ENCODE peak calls at places on chromosomes 7 and 10, in four cellular contexts. M, G, W and I are unnamed samples. For H3K4me1 and H3K36me3, the result is how much of the 10 kb centered on the place peaks cover.

GRCh38 chr10:97673736-97674525 is 13.1 kb downstream of the AVPI1 start:
- DNase-seq in M (peak), G (no peak), W (no peak), I (no peak)

GRCh38 chr7:7805511-7806153 is 87.2 kb upstream of the RPA3 start:
- DNase-seq in W (no peak), G (no peak), M (no peak), I (no peak)

GRCh38 chr10:81894616-81895015 is 19.6 kb downstream of the NRG3 start:
- DNase-seq in W (no peak), M (no peak), G (no peak), I (no peak)

GRCh38 chr7:139033346-139034114 is 2.3 kb downstream of the ZC3HAV1L start:
- DNase-seq in G (no peak), M (peak), W (no peak), I (no peak)

GRCh38 chr10:77251297-77252013 is 386.2 kb downstream of the KCNMA1 start:
- DNase-seq in M (peak), G (no peak), W (peak), I (peak)

GRCh38 chr10:79100761-79101160 is 32.0 kb downstream of the ZMIZ1 start:
- DNase-seq in W (no peak), G (no peak), M (no peak), I (no peak)

GRCh38 chr7:126656165-126656564 is 596.6 kb downstream of the GRM8 start:
- DNase-seq in G (no peak), M (no peak), W (no peak), I (no peak)

GRCh38 chr7:1120791-1121190 is 32.9 kb downstream of the GPER1 start:
- DNase-seq in M (no peak), W (no peak), G (no peak), I (no peak)

GRCh38 chr10:58921366-58921947 is 255.0 kb upstream of the PHYHIPL start:
- DNase-seq in M (no peak), G (no peak), W (no peak), I (no peak)

GRCh38 chr7:94295805-94296204 is 98.9 kb upstream of the COL1A2 start:
- DNase-seq in M (peak), G (no peak), W (peak), I (no peak)

GRCh38 chr7:40213856-40214255 is 79.1 kb downstream of the SUGCT start:
- DNase-seq in G (no peak), W (no peak), M (no peak), I (no peak)

GRCh38 chr10:86538547-86538946 is 17.0 kb upstream of the WAPL start:
- DNase-seq in G (no peak), W (no peak), M (no peak), I (no peak)

GRCh38 chr10:123148414-123149161 is 652 bp downstream of the HMX2 start:
- DNase-seq in W (no peak), G (no peak), M (no peak), I (no peak)
- H3K4me3 ChIP-seq in W (no peak), G (no peak), M (no peak), I (peak)

GRCh38 chr10:43396061-43396927 is 12.7 kb downstream of the HNRNPF start:
- DNase-seq in W (peak), M (peak), G (peak), I (peak)

GRCh38 chr10:43395571-43396060 is 13.4 kb downstream of the HNRNPF start:
- DNase-seq in W (peak), M (no peak), G (peak), I (peak)

GRCh38 chr10:43394868-43395267 is 14.1 kb downstream of the HNRNPF start:
- DNase-seq in M (no peak), G (no peak), W (no peak), I (no peak)

GRCh38 chr10:43398939-43399871 is 9.8 kb downstream of the HNRNPF start:
- DNase-seq in M (peak), W (no peak), G (peak), I (no peak)

GRCh38 chr10:43396928-43397624 is 11.9 kb downstream of the HNRNPF start:
- DNase-seq in W (peak), M (peak), G (peak), I (peak)
- H3K4me1 ChIP-seq in W (half or more), M (half or more), G (half or more), I (half or more)

DNA sequence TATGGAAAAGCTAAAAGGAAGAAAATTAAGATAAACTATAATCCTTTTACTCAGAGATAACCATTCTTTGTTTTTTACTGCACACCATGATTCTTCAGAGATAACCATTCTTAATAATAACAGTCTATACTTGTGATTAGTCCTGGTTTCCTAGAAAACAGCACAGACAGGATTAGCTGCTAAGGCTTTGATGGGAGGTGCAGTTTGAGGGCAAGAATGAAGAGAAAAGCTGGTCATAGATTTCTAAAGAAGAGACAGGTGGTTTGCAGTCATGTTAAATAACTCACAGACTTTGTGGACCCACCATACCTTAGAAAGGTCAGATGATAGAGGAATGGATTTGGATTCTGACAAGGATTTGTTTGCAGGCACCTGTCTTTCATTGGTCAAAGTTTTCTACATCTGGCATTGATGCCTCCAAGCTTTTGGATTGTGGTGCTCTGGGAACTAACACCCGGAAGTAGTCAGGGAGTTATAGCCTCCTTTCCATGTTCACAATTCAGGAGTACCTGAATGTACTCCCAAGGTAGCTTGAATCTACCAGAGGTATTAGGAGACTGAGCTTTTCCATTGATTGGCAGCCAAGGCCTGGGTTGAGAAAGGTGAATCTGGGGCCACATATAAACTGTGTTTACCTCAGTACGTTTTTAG is 3.7 kb downstream of the SMC3 start:
- DNase-seq in W (no peak), G (no peak), M (no peak), I (no peak)
- H3K36me3 ChIP-seq in W (under half), G (under half), M (under half), I (under half)

GRCh38 chr7:143290293-143290692 is 2.1 kb downstream of the CASP2 start:
- DNase-seq in W (no peak), M (no peak), G (peak), I (no peak)
- H3K4me3 ChIP-seq in W (no peak), M (peak), G (no peak), I (peak)

GRCh38 chr7:107659666-107660065 is 962 bp upstream of the SLC26A4 start:
- DNase-seq in M (peak), G (no peak), W (no peak), I (no peak)

GRCh38 chr7:107663196-107663595 is 2.6 kb downstream of the SLC26A4 start:
- DNase-seq in G (no peak), W (no peak), M (no peak), I (no peak)

GRCh38 chr7:107660381-107661080 is at the start of gene SLC26A4:
- DNase-seq in M (no peak), G (no peak), W (peak), I (no peak)

GRCh38 chr7:107661865-107662379 is 1.3 kb downstream of the SLC26A4 start:
- DNase-seq in M (no peak), G (no peak), W (no peak), I (no peak)

DNA sequence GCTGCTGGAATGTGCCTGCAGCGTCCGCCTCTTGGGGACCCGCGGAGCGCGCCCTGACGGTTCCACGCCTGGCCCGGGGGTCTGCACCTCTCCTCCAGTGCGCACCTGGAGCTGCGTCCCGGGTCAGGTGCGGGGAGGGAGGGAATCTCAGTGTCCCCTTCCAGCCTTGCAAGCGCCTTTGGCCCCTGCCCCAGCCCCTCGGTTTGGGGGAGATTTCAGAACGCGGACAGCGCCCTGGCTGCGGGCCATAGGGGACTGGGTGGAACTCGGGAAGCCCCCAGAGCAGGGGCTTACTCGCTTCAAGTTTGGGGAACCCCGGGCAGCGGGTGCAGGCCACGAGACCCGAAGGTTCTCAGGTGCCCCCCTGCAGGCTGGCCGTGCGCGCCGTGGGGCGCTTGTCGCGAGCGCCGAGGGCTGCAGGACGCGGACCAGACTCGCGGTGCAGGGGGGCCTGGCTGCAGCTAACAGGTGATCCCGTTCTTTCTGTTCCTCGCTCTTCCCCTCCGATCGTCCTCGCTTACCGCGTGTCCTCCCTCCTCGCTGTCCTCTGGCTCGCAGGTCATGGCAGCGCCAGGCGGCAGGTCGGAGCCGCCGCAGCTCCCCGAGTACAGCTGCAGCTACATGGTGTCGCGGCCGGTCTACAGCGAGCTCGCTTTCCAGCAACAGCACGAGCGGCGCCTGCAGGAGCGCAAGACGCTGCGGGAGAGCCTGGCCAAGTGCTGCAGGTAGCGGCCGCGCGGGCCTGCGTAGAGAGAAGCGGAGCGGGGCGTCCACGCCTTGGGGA is 645 bp downstream of the SLC26A4 start:
- DNase-seq in M (peak), G (no peak), W (peak), I (no peak)
- H3K4me1 ChIP-seq in M (under half), G (under half), W (under half), I (under half)

GRCh38 chr10:110129490-110129889 is 77.9 kb upstream of the MXI1 start:
- DNase-seq in W (no peak), M (no peak), G (no peak), I (no peak)
- H3K36me3 ChIP-seq in W (under half), M (under half), G (half or more), I (half or more)

DNA sequence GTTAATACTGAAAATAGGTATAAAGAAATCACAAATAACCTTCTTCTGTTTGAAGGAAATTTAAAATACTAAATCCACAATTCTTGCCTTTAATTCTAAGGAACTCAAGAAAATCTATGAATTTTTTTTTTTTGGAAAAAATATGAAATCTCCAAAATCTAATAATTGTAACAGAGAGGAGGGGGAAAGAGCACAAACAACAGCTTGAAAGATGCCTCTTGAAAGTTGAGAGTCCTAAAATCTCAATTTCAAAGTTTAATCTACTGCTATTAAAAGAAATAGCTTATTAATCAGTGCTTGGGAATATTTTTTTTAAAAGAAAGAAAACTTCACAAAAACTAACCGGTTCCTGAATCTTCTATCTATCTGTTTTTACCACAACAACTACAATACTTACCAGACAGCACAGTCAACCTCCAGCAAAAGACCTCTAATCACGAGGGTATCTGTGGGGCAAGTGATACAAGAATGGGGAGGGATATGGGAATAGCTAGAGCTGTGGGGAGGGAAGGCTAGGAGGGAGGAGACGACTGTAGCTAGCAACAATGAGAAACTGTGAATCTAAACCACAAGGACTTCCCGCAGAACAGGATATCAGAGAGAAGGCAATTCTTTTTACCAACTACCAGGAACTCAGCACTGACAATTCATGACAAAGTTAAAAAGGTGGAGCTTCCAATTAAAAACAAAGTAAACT is at the start of gene USP54:
- DNase-seq in M (peak), W (peak), G (no peak), I (no peak)
- H3K4me3 ChIP-seq in M (peak), W (peak), G (no peak), I (peak)

DNA sequence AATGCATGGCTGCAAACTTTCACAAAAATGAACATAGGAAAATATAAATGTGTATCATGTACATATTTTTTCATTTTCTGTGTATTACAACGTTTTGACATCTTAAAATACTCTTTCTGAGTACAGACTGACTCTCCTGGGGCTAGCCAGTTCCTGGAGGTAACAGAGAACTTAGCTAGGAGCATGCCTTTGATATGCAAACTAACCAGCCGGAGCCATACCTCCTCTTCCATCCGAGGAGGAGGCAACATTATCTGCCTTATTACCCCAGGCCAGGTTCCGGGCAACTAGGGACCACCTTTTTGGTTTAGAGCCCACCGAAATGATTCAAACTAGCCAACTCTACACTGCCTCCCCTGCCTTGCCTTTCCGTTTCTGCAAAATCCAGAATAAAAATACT is 33.7 kb upstream of the HECW1 start:
- DNase-seq in W (no peak), M (no peak), G (no peak), I (no peak)
- H3K4me1 ChIP-seq in W (under half), M (under half), G (under half), I (under half)